ENCODE peak calls at places on chromosomes 7 and 10, in four cellular contexts. O is occipital lobe, M is KBM-7, W is ovary. V is an unnamed sample.

GRCh38 chr10:29610876-29611647 is 23.7 kb downstream of the SVIL start:
- DNase-seq in O (no peak), M (no peak), W (no peak), V (no peak)

GRCh38 chr7:39761435-39761834 is 138.1 kb downstream of the RALA start:
- DNase-seq in O (no peak), M (no peak), W (no peak), V (no peak)

GRCh38 chr10:72893136-72893798 is at the start of gene OIT3:
- DNase-seq in O (no peak), M (no peak), W (no peak), V (no peak)

GRCh38 chr10:20897146-20897834 is at the start of gene NEBL:
- DNase-seq in O (no peak), M (no peak), W (no peak), V (peak; percentile 16)

GRCh38 chr7:139776486-139777303 is 1.1 kb downstream of the HIPK2 start:
- DNase-seq in O (peak; percentile 28), M (peak; percentile 57), W (no peak), V (no peak)

GRCh38 chr10:122034149-122034756 is 45.3 kb downstream of the TACC2 start:
- DNase-seq in O (no peak), M (no peak), W (no peak), V (no peak)

GRCh38 chr7:84997626-84998025 is 189.2 kb downstream of the SEMA3D start:
- DNase-seq in O (no peak), M (no peak), W (no peak), V (no peak)

GRCh38 chr7:502296-502695 is 17.4 kb downstream of the PDGFA start:
- DNase-seq in O (no peak), M (no peak), W (no peak), V (peak; percentile 9)

GRCh38 chr10:44959243-44960097 is at the start of gene RASSF4:
- DNase-seq in O (peak; percentile 91), M (peak; percentile 79), W (peak; percentile 94), V (peak; percentile 94)

GRCh38 chr7:15433154-15433553 is 128.7 kb downstream of the AGMO start:
- DNase-seq in O (no peak), M (no peak), W (no peak), V (no peak)

GRCh38 chr10:22655312-22655973 is 58.9 kb downstream of the PIP4K2A start:
- DNase-seq in O (no peak), M (no peak), W (no peak), V (no peak)

GRCh38 chr7:128099204-128099671 is 68.0 kb upstream of the LRRC4 start:
- DNase-seq in O (no peak), M (no peak), W (no peak), V (no peak)

V was measured in heart right ventricle.